ENCODE peak calls at places on chromosomes 16 and 17, in five cellular contexts. K is left ventricle myocardium inferior, B is Peyer's patch, J is ovary, O is mesendoderm. H is an unnamed sample.
A peak's percentile ranks its signal among the peaks of the same experiment; 100 is the strongest.

GRCh38 chr17:38572665-38573365 is 32.9 kb downstream of the SRCIN1 start:
- DNase-seq in K (no peak), B (no peak), J (no peak), O (peak; percentile 91), H (no peak)

GRCh38 chr17:78925662-78926555 is 722 bp upstream of the TIMP2 start:
- DNase-seq in K (peak; percentile 84), B (peak; percentile 82), J (peak; percentile 92), O (peak; percentile 24), H (peak; percentile 87)

GRCh38 chr16:30998852-30999761 is 11.3 kb downstream of the STX1B start:
- DNase-seq in K (no peak), B (no peak), J (no peak), O (no peak), H (no peak)

GRCh38 chr17:30372755-30373154 is 6.0 kb upstream of the CPD start:
- DNase-seq in K (no peak), B (no peak), J (no peak), O (peak; percentile 86), H (no peak)

GRCh38 chr16:68893710-68894705 is 50.7 kb downstream of the TANGO6 start:
- DNase-seq in K (peak; percentile 40), B (no peak), J (no peak), O (peak; percentile 55), H (no peak)

GRCh38 chr16:80932725-80933124 is 74.0 kb downstream of the CMC2 start:
- DNase-seq in K (peak; percentile 48), B (peak; percentile 59), J (peak; percentile 20), O (no peak), H (peak; percentile 60)

GRCh38 chr17:70081885-70082284 is 6.9 kb downstream of the KCNJ16 start:
- DNase-seq in K (no peak), B (no peak), J (no peak), O (no peak), H (no peak)

GRCh38 chr17:5583426-5584382 is 605 bp downstream of the NLRP1 start:
- DNase-seq in K (peak; percentile 33), B (no peak), J (no peak), O (no peak), H (peak; percentile 46)

GRCh38 chr17:75875182-75875939 is 3.0 kb downstream of the TRIM47 start:
- DNase-seq in K (no peak), B (no peak), J (no peak), O (no peak), H (no peak)

GRCh38 chr17:50953518-50953830 is 87.3 kb upstream of the TOB1 start:
- DNase-seq in K (no peak), B (no peak), J (no peak), O (no peak), H (no peak)

GRCh38 chr16:10675221-10675620 is 19.5 kb downstream of the TEKT5 start:
- DNase-seq in K (no peak), B (peak; percentile 27), J (no peak), O (peak; percentile 16), H (no peak)

GRCh38 chr16:1941924-1942809 is 832 bp downstream of the MSRB1 start:
- DNase-seq in K (no peak), B (no peak), J (no peak), O (no peak), H (no peak)

GRCh38 chr17:31269597-31269996 is 27.4 kb downstream of the OMG start:
- DNase-seq in K (no peak), B (no peak), J (no peak), O (peak; percentile 96), H (no peak)

GRCh38 chr16:20300312-20301097 is 26.8 kb downstream of the GP2 start:
- DNase-seq in K (peak; percentile 18), B (peak; percentile 69), J (no peak), O (peak; percentile 75), H (no peak)

GRCh38 chr17:55407641-55408566 is 13.7 kb downstream of the MMD start:
- DNase-seq in K (no peak), B (no peak), J (no peak), O (no peak), H (no peak)

DNA sequence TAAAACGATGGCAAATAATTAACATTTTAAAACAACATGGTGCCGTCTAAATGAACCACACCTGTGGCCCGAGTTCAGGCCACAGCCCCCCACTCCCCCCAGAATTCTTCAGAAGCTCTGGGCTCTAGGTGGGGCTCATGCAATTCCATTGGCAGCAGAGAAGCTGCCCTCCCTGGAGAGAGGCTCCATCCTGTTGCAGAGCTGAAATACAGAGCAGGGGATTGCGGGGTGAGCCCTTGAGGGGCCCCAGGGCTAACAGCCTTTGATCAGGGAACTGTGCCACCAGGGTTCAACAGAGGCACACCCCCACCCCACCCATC is 69.3 kb downstream of the ABR start:
- DNase-seq in K (no peak), B (no peak), J (no peak), O (no peak), H (no peak)
- H3K27ac ChIP-seq in K (peak overlapping the region; percentile 98), B (no peak overlapping the region), J (peak overlapping the region; percentile 12), O (no peak overlapping the region), H (peak overlapping the region; percentile 72)

GRCh38 chr16:67545665-67546024 is 16.7 kb upstream of the CTCF start:
- DNase-seq in K (no peak), B (no peak), J (no peak), O (no peak), H (no peak)

GRCh38 chr16:67543582-67543981 is 15.0 kb downstream of the RIPOR1 start:
- DNase-seq in K (no peak), B (no peak), J (no peak), O (no peak), H (no peak)

GRCh38 chr16:67544329-67544841 is 15.8 kb downstream of the RIPOR1 start:
- DNase-seq in K (no peak), B (no peak), J (no peak), O (no peak), H (no peak)

GRCh38 chr16:67546091-67546501 is 16.2 kb upstream of the CTCF start:
- DNase-seq in K (no peak), B (no peak), J (no peak), O (no peak), H (no peak)

DNA sequence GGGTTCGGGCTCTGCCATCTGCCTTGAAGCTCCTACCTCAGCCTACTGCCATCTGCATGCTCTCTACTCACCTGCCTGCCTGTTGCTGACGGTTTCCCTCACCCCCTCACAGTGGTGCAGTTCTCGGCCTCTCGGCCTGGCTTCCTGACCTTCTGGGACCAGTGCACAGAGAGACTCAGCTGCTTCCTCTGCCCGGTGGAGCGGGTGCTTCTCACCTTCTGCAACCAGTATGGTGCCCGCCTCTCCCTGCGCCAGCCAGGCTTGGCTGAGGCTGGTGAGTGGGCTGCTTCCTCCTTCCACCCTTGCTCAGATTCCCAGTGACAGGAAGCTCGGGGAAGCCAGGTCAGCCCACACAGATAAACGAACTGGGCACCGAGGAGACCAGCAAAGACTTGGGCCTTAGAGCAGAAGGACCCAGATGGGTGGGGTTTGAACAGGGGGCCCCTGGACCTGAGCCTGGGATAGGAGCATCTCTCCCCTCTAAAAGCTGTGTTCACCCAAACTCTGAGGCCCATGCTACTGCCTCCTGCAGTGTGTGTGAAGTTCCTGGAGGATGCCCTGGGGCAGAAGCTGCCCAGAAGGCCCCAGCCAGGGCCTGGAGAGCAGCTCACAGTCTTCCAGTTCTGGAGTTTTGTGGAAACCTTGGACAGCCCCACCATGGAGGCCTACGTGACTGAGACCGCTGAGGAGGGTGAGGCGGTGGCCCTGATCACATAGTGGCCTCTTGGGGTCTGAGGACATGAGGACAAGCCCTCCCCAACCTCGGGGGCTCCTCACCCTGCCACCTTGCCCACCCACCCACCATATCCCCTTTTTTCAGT is 16.4 kb downstream of the RIPOR1 start:
- DNase-seq in K (no peak), B (no peak), J (no peak), O (no peak), H (no peak)
- H3K27ac ChIP-seq in K (peak overlapping the region; percentile 70), B (peak overlapping the region; percentile 35), J (no peak overlapping the region), O (no peak overlapping the region), H (no peak overlapping the region)

GRCh38 chr17:28740406-28741357 is 3.1 kb upstream of the TRAF4 start:
- DNase-seq in K (no peak), B (no peak), J (no peak), O (no peak), H (no peak)

GRCh38 chr17:28741358-28742349 is 2.2 kb upstream of the TRAF4 start:
- DNase-seq in K (no peak), B (peak; percentile 75), J (no peak), O (no peak), H (no peak)

GRCh38 chr17:28737770-28738679 is 5.8 kb upstream of the TRAF4 start:
- DNase-seq in K (no peak), B (peak; percentile 89), J (no peak), O (no peak), H (no peak)

GRCh38 chr17:28737316-28737715 is 6.5 kb upstream of the TRAF4 start:
- DNase-seq in K (no peak), B (no peak), J (no peak), O (no peak), H (no peak)

DNA sequence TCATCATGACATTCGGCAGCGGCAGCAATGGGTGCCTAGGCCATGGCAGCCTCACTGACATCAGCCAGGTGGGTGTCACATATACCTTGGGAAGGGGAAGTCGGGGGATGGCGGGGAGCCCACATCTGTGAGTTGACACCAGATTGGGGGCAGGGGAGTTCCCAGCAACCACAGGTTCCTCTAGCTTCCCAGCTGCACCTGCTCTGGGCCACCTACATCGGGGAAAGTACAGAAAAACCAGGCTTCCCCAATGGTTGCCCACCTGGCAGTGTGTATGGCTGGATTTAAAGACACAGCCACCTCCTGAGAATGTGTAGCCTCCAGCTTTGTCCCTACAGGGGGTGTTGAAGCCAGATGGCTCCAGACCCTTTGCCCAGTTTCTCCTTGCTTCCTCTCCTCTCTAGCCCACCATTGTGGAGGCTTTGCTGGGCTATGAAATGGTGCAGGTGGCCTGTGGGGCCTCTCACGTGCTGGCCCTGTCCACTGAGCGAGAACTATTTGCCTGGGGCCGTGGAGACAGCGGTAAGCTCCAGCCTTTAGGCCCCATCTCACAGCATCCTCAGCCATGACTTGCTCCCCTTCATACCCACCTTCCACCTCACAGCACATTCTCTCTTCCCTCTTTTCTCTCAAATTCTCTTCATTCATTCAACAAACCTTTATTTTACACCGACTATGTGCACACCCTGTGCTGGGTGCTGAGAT is 5.0 kb upstream of the TRAF4 start:
- DNase-seq in K (no peak), B (peak; percentile 83), J (no peak), O (no peak), H (no peak)
- H3K27ac ChIP-seq in K (no peak overlapping the region), B (peak overlapping the region; percentile 83), J (no peak overlapping the region), O (no peak overlapping the region), H (no peak overlapping the region)

GRCh38 chr16:87661561-87661960 is 59.3 kb downstream of the JPH3 start:
- DNase-seq in K (no peak), B (no peak), J (no peak), O (peak; percentile 76), H (no peak)

GRCh38 chr16:87653234-87653633 is 50.9 kb downstream of the JPH3 start:
- DNase-seq in K (no peak), B (no peak), J (no peak), O (peak; percentile 7), H (no peak)

GRCh38 chr16:87658564-87659225 is 56.4 kb downstream of the JPH3 start:
- DNase-seq in K (no peak), B (no peak), J (no peak), O (no peak), H (no peak)

GRCh38 chr16:87654826-87655225 is 52.5 kb downstream of the JPH3 start:
- DNase-seq in K (no peak), B (no peak), J (no peak), O (no peak), H (no peak)

DNA sequence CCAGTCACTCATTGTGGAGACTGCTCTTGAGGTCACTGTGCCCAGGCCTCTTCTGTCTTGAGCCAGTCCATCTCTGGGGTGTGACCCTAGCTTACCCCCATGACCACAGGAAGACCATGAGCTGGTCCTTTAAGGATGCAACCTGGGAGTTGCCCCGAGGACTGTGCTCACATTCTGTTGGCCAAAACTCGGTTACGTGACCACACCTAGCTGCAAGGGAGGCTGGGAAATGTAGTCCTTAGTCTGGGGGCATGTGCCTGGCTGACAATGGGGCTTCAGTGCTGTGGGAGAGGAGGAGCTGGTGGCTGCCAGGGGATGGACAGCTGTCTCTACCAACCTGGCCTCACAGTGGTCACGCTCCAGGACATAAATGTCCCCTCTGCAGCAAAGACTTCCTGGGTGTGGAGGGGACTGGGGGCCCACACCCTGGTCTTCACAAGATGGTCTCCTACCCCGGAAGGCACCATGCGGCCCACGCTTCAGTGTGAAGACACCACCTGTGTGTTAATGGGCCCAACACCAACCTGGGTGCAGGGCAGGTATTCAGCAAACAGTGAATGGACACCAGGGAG is 55.4 kb downstream of the JPH3 start:
- DNase-seq in K (no peak), B (no peak), J (no peak), O (peak; percentile 77), H (no peak)
- H3K27ac ChIP-seq in K (no peak overlapping the region), B (no peak overlapping the region), J (no peak overlapping the region), O (no peak overlapping the region), H (no peak overlapping the region)

H was measured in uterus.